ENCODE peak calls at places on chromosomes 13 and 19, in six cellular contexts. B is lung, N is tibial artery, W is body of pancreas, E is transverse colon, K is cardiac muscle cell. U is an unnamed sample.

GRCh38 chr19:52221831-52222375 is 32.1 kb downstream of the PPP2R1A start:
- DNase-seq in B (no peak), N (peak), W (no peak), E (no peak), K (no peak), U (no peak)

GRCh38 chr13:111902726-111903125 is 164.2 kb upstream of the SOX1 start:
- DNase-seq in B (no peak), N (peak), W (no peak), E (no peak), K (no peak), U (peak)

GRCh38 chr19:815079-815774 is 6.5 kb downstream of the PLPPR3 start:
- DNase-seq in B (no peak), N (no peak), W (no peak), E (no peak), K (no peak), U (no peak)

GRCh38 chr19:16584825-16585801 is 12.9 kb upstream of the SLC35E1 start:
- DNase-seq in B (no peak), N (no peak), W (no peak), E (no peak), K (no peak), U (no peak)

GRCh38 chr19:49808762-49809154 is 4.3 kb downstream of the FUZ start:
- DNase-seq in B (peak), N (peak), W (peak), E (peak), K (peak), U (no peak)

GRCh38 chr13:60509601-60510386 is 112.8 kb downstream of the TDRD3 start:
- DNase-seq in B (no peak), N (no peak), W (no peak), E (no peak), K (peak), U (no peak)

GRCh38 chr19:54329476-54330165 is 9.3 kb downstream of the LILRA4 start:
- DNase-seq in B (no peak), N (peak), W (peak), E (no peak), K (no peak), U (peak)

GRCh38 chr13:74978596-74978995 is 503.4 kb downstream of the TBC1D4 start:
- DNase-seq in B (no peak), N (no peak), W (no peak), E (no peak), K (no peak), U (no peak)

GRCh38 chr13:102700088-102701031 is 5.5 kb upstream of the METTL21C start:
- DNase-seq in B (no peak), N (no peak), W (no peak), E (no peak), K (peak), U (no peak)

GRCh38 chr13:44174769-44175425 is 198.7 kb upstream of the SERP2 start:
- DNase-seq in B (peak), N (no peak), W (no peak), E (no peak), K (peak), U (no peak)

GRCh38 chr13:92136449-92137180 is 738.2 kb downstream of the GPC5 start:
- DNase-seq in B (no peak), N (no peak), W (no peak), E (no peak), K (peak), U (no peak)

GRCh38 chr13:71252191-71252704 is 614.8 kb downstream of the DACH1 start:
- DNase-seq in B (no peak), N (no peak), W (no peak), E (no peak), K (peak), U (no peak)

GRCh38 chr19:44553478-44554171 is 24.1 kb upstream of the CEACAM20 start:
- DNase-seq in B (peak), N (no peak), W (no peak), E (no peak), K (no peak), U (no peak)

GRCh38 chr19:33461256-33462111 is 60.1 kb downstream of the PEPD start:
- DNase-seq in B (no peak), N (peak), W (no peak), E (no peak), K (no peak), U (no peak)

GRCh38 chr19:50906217-50906616 is 5.0 kb downstream of the KLK4 start:
- DNase-seq in B (no peak), N (no peak), W (peak), E (peak), K (peak), U (no peak)

GRCh38 chr13:113562085-113562749 is 22.3 kb upstream of the TFDP1 start:
- DNase-seq in B (peak), N (peak), W (no peak), E (peak), K (peak), U (peak)

GRCh38 chr13:113729329-113730019 is 29.6 kb upstream of the TMEM255B start:
- DNase-seq in B (no peak), N (no peak), W (peak), E (no peak), K (no peak), U (no peak)

GRCh38 chr13:51465124-51465523 is 12.3 kb upstream of the INTS6 start:
- DNase-seq in B (no peak), N (no peak), W (no peak), E (no peak), K (no peak), U (no peak)

GRCh38 chr19:52689804-52690394 is 44.9 kb downstream of the ZNF611 start:
- DNase-seq in B (peak), N (peak), W (peak), E (peak), K (peak), U (peak)

GRCh38 chr19:15869109-15869555 is 28.7 kb downstream of the CYP4F2 start:
- DNase-seq in B (peak), N (no peak), W (peak), E (peak), K (peak), U (no peak)

GRCh38 chr13:78193853-78194252 is 275.2 kb upstream of the EDNRB start:
- DNase-seq in B (no peak), N (no peak), W (no peak), E (no peak), K (no peak), U (no peak)

GRCh38 chr13:101556676-101557121 is 104.2 kb downstream of the ITGBL1 start:
- DNase-seq in B (no peak), N (no peak), W (no peak), E (no peak), K (no peak), U (no peak)

GRCh38 chr13:105567951-105568510 is 967.4 kb downstream of the EFNB2 start:
- DNase-seq in B (no peak), N (no peak), W (no peak), E (no peak), K (no peak), U (no peak)

GRCh38 chr19:17841810-17842662 is 5.7 kb downstream of the JAK3 start:
- DNase-seq in B (peak), N (peak), W (peak), E (peak), K (peak), U (no peak)
- H3K4me3 ChIP-seq in B (no peak), N (peak), W (no peak), E (no peak), K (peak), U (peak)

GRCh38 chr19:18762125-18763023 is 28.7 kb downstream of the COMP start:
- DNase-seq in B (peak), N (peak), W (peak), E (peak), K (peak), U (no peak)
- H3K27ac ChIP-seq in B (no peak), N (peak), W (peak), E (peak), K (no peak), U (peak)

DNA sequence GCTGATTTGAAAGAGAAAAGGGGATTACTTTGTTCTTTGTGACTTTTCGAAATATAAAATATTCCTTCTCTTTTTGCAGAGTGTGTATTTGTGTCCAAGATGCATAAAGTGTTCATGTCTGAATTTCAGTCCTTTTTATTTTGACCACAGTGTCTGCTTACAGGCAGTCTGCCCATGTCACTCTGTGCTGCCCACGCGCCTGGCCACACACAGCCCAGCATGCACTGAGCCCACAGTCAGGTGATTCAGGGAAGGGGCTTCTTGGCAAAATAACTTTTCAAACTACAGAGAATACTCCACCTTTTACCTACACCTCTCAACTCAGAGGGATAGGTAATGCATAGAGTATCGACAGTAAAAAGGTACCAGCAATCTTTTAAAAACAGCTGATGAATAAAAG is 142.5 kb upstream of the TRPC4 start:
- DNase-seq in B (no peak), N (no peak), W (no peak), E (no peak), K (no peak), U (no peak)
- TF ChIP-seq CTCF in B (no peak), N (no peak), W (no peak), E (no peak), K (no peak), U (no peak)

GRCh38 chr19:4303778-4304508 is 455 bp upstream of the FSD1 start:
- DNase-seq in B (no peak), N (no peak), W (no peak), E (peak), K (no peak), U (no peak)
- H3K4me3 ChIP-seq in B (no peak), N (no peak), W (no peak), E (no peak), K (peak), U (peak)